ENCODE peak calls at places on chromosomes 1 and 21, in four cellular contexts. F is ecto neural progenitor cell, C is GM23248, S is AG09319. A is an unnamed sample.

GRCh38 chr21:22885079-22885478 is 1886.9 kb downstream of the NCAM2 start:
- DNase-seq in F (no peak), C (no peak), S (no peak), A (no peak)

GRCh38 chr1:232393010-232393833 is 236.7 kb downstream of the SIPA1L2 start:
- DNase-seq in F (peak), C (no peak), S (no peak), A (peak)

GRCh38 chr1:182357913-182358312 is 33.7 kb downstream of the GLUL start:
- DNase-seq in F (no peak), C (no peak), S (no peak), A (no peak)

GRCh38 chr1:224387302-224387912 is 30.7 kb downstream of the CNIH4 start:
- DNase-seq in F (no peak), C (peak), S (no peak), A (no peak)

GRCh38 chr1:8903908-8904650 is 25.6 kb upstream of the ENO1 start:
- DNase-seq in F (no peak), C (peak), S (peak), A (peak)

GRCh38 chr1:185567438-185567837 is 166.8 kb upstream of the HMCN1 start:
- DNase-seq in F (no peak), C (no peak), S (no peak), A (no peak)

GRCh38 chr1:218823291-218823900 is 350.3 kb upstream of the LYPLAL1 start:
- DNase-seq in F (no peak), C (peak), S (peak), A (peak)

GRCh38 chr1:227778401-227778947 is 37.0 kb upstream of the PRSS38 start:
- DNase-seq in F (no peak), C (peak), S (no peak), A (peak)

GRCh38 chr1:181310560-181310959 is 172.8 kb upstream of the CACNA1E start:
- DNase-seq in F (no peak), C (no peak), S (no peak), A (no peak)